ENCODE peak calls at places on chromosomes 16 and 17, in ten cellular contexts. F is hippocampal formation; Y is activated CD4-positive, CD25-positive, alpha-beta regulatory T cell; A is NCI-H2081; C is NCI-H510A treated with DMSO at 0.1 percent for 48 hours; L is endothelial cell; X is putamen; N is right cardiac atrium; Q is EL; P is T47D. T is an unnamed sample.

GRCh38 chr17:50063516-50064252 is 7.8 kb downstream of the ITGA3 start:
- DNase-seq in C (no peak), X (no peak), N (no peak), A (no peak), P (no peak), L (no peak), Q (peak), F (no peak), Y (no peak), T (no peak)

GRCh38 chr17:50353600-50354195 is 7.8 kb downstream of the XYLT2 start:
- DNase-seq in A (no peak), Y (no peak), C (no peak), Q (no peak), L (no peak), F (no peak), P (no peak), X (no peak), N (no peak), T (no peak)

GRCh38 chr17:18224428-18225120 is 861 bp upstream of the LLGL1 start:
- DNase-seq in Y (no peak), L (peak), C (no peak), Q (peak), X (no peak), A (no peak), F (no peak), P (no peak), N (peak), T (no peak)

GRCh38 chr17:48915459-48916282 is 7.5 kb downstream of the UBE2Z start:
- DNase-seq in L (no peak), X (no peak), Y (peak), F (no peak), C (no peak), N (no peak), P (no peak), A (no peak), Q (peak), T (no peak)

GRCh38 chr17:7130626-7131467 is 16.2 kb upstream of the ASGR2 start:
- DNase-seq in A (no peak), C (no peak), Y (no peak), X (no peak), F (no peak), L (peak), Q (no peak), P (no peak), N (no peak), T (no peak)

GRCh38 chr16:69611103-69611640 is 45.4 kb downstream of the NFAT5 start:
- DNase-seq in A (no peak), P (no peak), C (no peak), L (no peak), F (no peak), Q (no peak), X (no peak), N (no peak), Y (no peak), T (no peak)

GRCh38 chr16:56932588-56933265 is 785 bp downstream of the HERPUD1 start:
- DNase-seq in Q (peak), A (peak), X (peak), Y (no peak), P (peak), N (peak), F (peak), L (peak), C (peak), T (peak)

GRCh38 chr16:53502331-53503269 is at the start of gene AKTIP:
- DNase-seq in Q (peak), Y (peak), L (peak), C (peak), P (peak), A (no peak), N (no peak), X (peak), F (peak), T (no peak)

GRCh38 chr16:48381201-48381600 is 4.0 kb downstream of the SIAH1 start:
- DNase-seq in Y (no peak), Q (peak), F (no peak), C (no peak), A (no peak), L (no peak), X (no peak), P (peak), N (no peak), T (no peak)

GRCh38 chr17:71412803-71413202 is 708.0 kb upstream of the SOX9 start:
- DNase-seq in Y (no peak), X (no peak), Q (peak), A (no peak), F (no peak), N (no peak), C (no peak), L (no peak), P (peak), T (no peak)

GRCh38 chr16:87828071-87828971 is 41.0 kb downstream of the SLC7A5 start:
- DNase-seq in L (no peak), C (no peak), P (no peak), A (peak), X (no peak), Y (no peak), F (no peak), N (no peak), Q (no peak), T (no peak)

GRCh38 chr16:76665571-76666275 is 388.5 kb downstream of the CNTNAP4 start:
- DNase-seq in Y (no peak), A (no peak), Q (no peak), C (no peak), X (no peak), L (no peak), F (no peak), P (no peak), N (no peak), T (no peak)

GRCh38 chr17:307295-307691 is 45.3 kb downstream of the RPH3AL start:
- DNase-seq in Y (no peak), Q (no peak), P (no peak), X (no peak), F (no peak), L (no peak), C (no peak), N (peak), A (no peak), T (no peak)

GRCh38 chr17:51185763-51186332 is 19.6 kb downstream of the NME2 start:
- DNase-seq in Y (no peak), C (no peak), F (no peak), X (peak), P (no peak), N (no peak), Q (no peak), A (no peak), L (no peak), T (no peak)

GRCh38 chr17:77891602-77892001 is 66.9 kb upstream of the TNRC6C start:
- DNase-seq in N (peak), P (no peak), Y (no peak), L (no peak), F (no peak), A (no peak), X (no peak), C (no peak), Q (no peak), T (no peak)

GRCh38 chr16:86824751-86825310 is 246.5 kb downstream of the FOXL1 start:
- DNase-seq in P (no peak), C (no peak), L (no peak), Q (no peak), A (no peak), F (no peak), X (no peak), Y (no peak), N (no peak), T (no peak)

GRCh38 chr17:78935419-78936323 is 10.5 kb upstream of the TIMP2 start:
- DNase-seq in L (no peak), Q (peak), P (no peak), Y (no peak), F (no peak), A (no peak), X (no peak), C (no peak), N (peak), T (peak)

GRCh38 chr17:44219636-44220210 is at the start of gene UBTF:
- DNase-seq in F (peak), N (peak), C (peak), Q (peak), X (peak), Y (peak), L (peak), A (peak), P (peak), T (peak)

GRCh38 chr16:19808061-19808621 is 76.5 kb downstream of the GPRC5B start:
- DNase-seq in P (no peak), X (peak), Y (no peak), L (no peak), F (peak), N (no peak), A (no peak), C (no peak), Q (no peak), T (no peak)

GRCh38 chr16:67270931-67271338 is 8.4 kb upstream of the PLEKHG4 start:
- DNase-seq in A (no peak), C (no peak), N (peak), L (no peak), Q (no peak), Y (no peak), X (no peak), P (no peak), F (no peak), T (no peak)

GRCh38 chr17:44311562-44312181 is 3.3 kb downstream of the RUNDC3A start:
- DNase-seq in X (no peak), N (no peak), P (no peak), F (no peak), Y (no peak), Q (no peak), A (no peak), L (no peak), C (no peak), T (no peak)

GRCh38 chr17:68580236-68580903 is 20.8 kb downstream of the FAM20A start:
- DNase-seq in C (no peak), P (no peak), A (no peak), Q (peak), X (no peak), L (no peak), N (no peak), F (no peak), Y (no peak), T (no peak)

GRCh38 chr16:30352488-30353401 is 2.4 kb downstream of the CD2BP2 start:
- DNase-seq in L (no peak), N (no peak), C (no peak), Y (no peak), X (no peak), P (no peak), Q (no peak), F (no peak), A (no peak), T (no peak)

GRCh38 chr16:25219070-25219737 is 2.5 kb downstream of the AQP8 start:
- DNase-seq in N (no peak), X (no peak), F (no peak), L (no peak), A (no peak), Y (no peak), P (peak), Q (no peak), C (no peak), T (no peak)

GRCh38 chr17:63476857-63477470 is at the start of gene ACE:
- DNase-seq in C (peak), Y (no peak), N (peak), P (peak), X (no peak), Q (peak), A (peak), L (peak), F (no peak), T (no peak)

GRCh38 chr17:48814504-48814903 is 2.5 kb downstream of the TTLL6 start:
- DNase-seq in A (peak), N (peak), P (peak), Q (peak), Y (peak), F (no peak), C (peak), X (no peak), L (peak), T (no peak)

GRCh38 chr17:38747385-38748328 is 479 bp downstream of the PCGF2 start:
- DNase-seq in Y (no peak), F (no peak), P (no peak), A (peak), L (peak), Q (no peak), C (no peak), X (no peak), N (peak), T (no peak)

GRCh38 chr17:76578376-76578775 is 7.3 kb downstream of the ST6GALNAC2 start:
- DNase-seq in Q (no peak), X (no peak), F (no peak), Y (no peak), A (no peak), P (peak), C (no peak), L (no peak), N (no peak), T (no peak)

GRCh38 chr16:26995522-26995921 is 71.2 kb upstream of the C16orf82 start:
- DNase-seq in X (no peak), F (no peak), A (no peak), N (no peak), Y (no peak), C (no peak), P (no peak), Q (no peak), L (no peak), T (no peak)